ENCODE peak calls at places on chromosome 15, in six cellular contexts. X is non-pigmented ciliary epithelial cell, C is vagina, Q is C1 segment of cervical spinal cord, V is Daoy, B is putamen. W is an unnamed sample.

GRCh38 chr15:48811325-48811938 is 563 bp upstream of the CEP152 start:
- DNase-seq in X (no peak), V (no peak), C (no peak), B (peak; percentile 9), Q (no peak), W (no peak)

GRCh38 chr15:36479200-36479896 is 100.1 kb upstream of the CDIN1 start:
- DNase-seq in Q (no peak), C (no peak), V (no peak), X (no peak), B (no peak), W (peak; percentile 9)

GRCh38 chr15:82312611-82313349 is 36.5 kb downstream of the GOLGA6L10 start:
- DNase-seq in Q (no peak), X (no peak), B (no peak), V (no peak), C (peak; percentile 62), W (no peak)

GRCh38 chr15:57573151-57573550 is 18.6 kb upstream of the MYZAP start:
- DNase-seq in V (no peak), Q (no peak), B (no peak), X (no peak), C (no peak), W (no peak)

GRCh38 chr15:73915085-73915484 is 11.2 kb upstream of the LOXL1 start:
- DNase-seq in X (no peak), B (no peak), Q (no peak), V (no peak), C (no peak), W (no peak)

GRCh38 chr15:99085413-99086326 is 19.2 kb upstream of the SYNM start:
- DNase-seq in V (no peak), X (peak; percentile 65), Q (no peak), B (no peak), C (no peak), W (no peak)

GRCh38 chr15:57153140-57153539 is 223.2 kb upstream of the CGNL1 start:
- DNase-seq in V (no peak), X (no peak), Q (no peak), B (no peak), C (no peak), W (no peak)

GRCh38 chr15:23467110-23467600 is 20.1 kb upstream of the GOLGA6L2 start:
- DNase-seq in X (peak; percentile 8), C (no peak), Q (no peak), V (peak; percentile 20), B (no peak), W (peak; percentile 7)

GRCh38 chr15:91807122-91807521 is 46.4 kb upstream of the SLCO3A1 start:
- DNase-seq in X (no peak), B (no peak), C (no peak), Q (no peak), V (no peak), W (no peak)

GRCh38 chr15:75129788-75130187 is 71.9 kb upstream of the C15orf39 start:
- DNase-seq in X (no peak), C (no peak), B (no peak), Q (no peak), V (no peak), W (no peak)

GRCh38 chr15:25345943-25346342 is 92.9 kb downstream of the UBE3A start:
- DNase-seq in Q (peak; percentile 38), X (no peak), V (peak; percentile 11), C (no peak), B (peak; percentile 50), W (peak; percentile 39)

GRCh38 chr15:60520825-60521368 is 42.0 kb upstream of the ICE2 start:
- DNase-seq in V (peak; percentile 75), Q (peak; percentile 3), C (no peak), X (no peak), B (no peak), W (peak; percentile 67)